ENCODE peak calls at places on chromosomes 16 and 17, in ten cellular contexts. W is tibial artery; B is iris pigment epithelial cell; Y is kidney tubule cell; K is activated CD4-positive, alpha-beta T cell treated with anti-CD3 and anti-CD28 coated beads, Interleukin-2, amount 50 U/mL, for 24 hours; X is thoracic aorta; Z is CD8-positive, alpha-beta T cell; G is SHP77 treated with DMSO at 0.1 percent for 48 hours; D is AG20443; Q is upper lobe of right lung. V is an unnamed sample.

GRCh38 chr16:77408607-77409006 is 26.2 kb downstream of the ADAMTS18 start:
- DNase-seq in W (no peak), B (no peak), Y (no peak), K (no peak), X (no peak), Z (no peak), G (no peak), D (no peak), Q (no peak), V (no peak)

GRCh38 chr17:44636562-44636961 is 19.7 kb upstream of the MEIOC start:
- DNase-seq in W (no peak), B (peak; percentile 62), Y (peak; percentile 28), K (no peak), X (no peak), Z (no peak), G (no peak), D (peak; percentile 65), Q (no peak), V (no peak)

GRCh38 chr16:76535-77272 is 1.3 kb upstream of the MPG start:
- DNase-seq in W (peak; percentile 88), B (peak; percentile 77), Y (peak; percentile 65), K (no peak), X (peak; percentile 74), Z (no peak), G (peak; percentile 40), D (peak; percentile 85), Q (peak; percentile 80), V (peak; percentile 99)

GRCh38 chr16:1003551-1004347 is 22.2 kb downstream of the SOX8 start:
- DNase-seq in W (no peak), B (peak; percentile 32), Y (no peak), K (no peak), X (no peak), Z (peak; percentile 17), G (no peak), D (no peak), Q (no peak), V (no peak)

GRCh38 chr17:2906907-2907306 is 110.7 kb downstream of the RAP1GAP2 start:
- DNase-seq in W (no peak), B (no peak), Y (peak; percentile 82), K (no peak), X (no peak), Z (no peak), G (no peak), D (no peak), Q (no peak), V (no peak)

GRCh38 chr17:34650361-34650760 is 71.0 kb downstream of the TMEM132E start:
- DNase-seq in W (no peak), B (no peak), Y (no peak), K (no peak), X (no peak), Z (no peak), G (no peak), D (no peak), Q (no peak), V (no peak)

GRCh38 chr17:35790826-35791225 is 4.6 kb downstream of the MMP28 start:
- DNase-seq in W (no peak), B (no peak), Y (no peak), K (no peak), X (no peak), Z (no peak), G (no peak), D (no peak), Q (no peak), V (peak; percentile 13)

GRCh38 chr16:72241930-72242329 is 70.0 kb upstream of the PMFBP1 start:
- DNase-seq in W (no peak), B (peak; percentile 69), Y (peak; percentile 66), K (no peak), X (no peak), Z (no peak), G (peak; percentile 48), D (peak; percentile 70), Q (no peak), V (no peak)

GRCh38 chr17:40068584-40068916 is 5.8 kb downstream of the THRA start:
- DNase-seq in W (no peak), B (no peak), Y (no peak), K (no peak), X (no peak), Z (no peak), G (no peak), D (no peak), Q (no peak), V (no peak)

GRCh38 chr17:66459811-66460270 is 157.4 kb downstream of the PRKCA start:
- DNase-seq in W (peak; percentile 56), B (peak; percentile 100), Y (peak; percentile 91), K (no peak), X (no peak), Z (no peak), G (no peak), D (peak; percentile 93), Q (no peak), V (peak; percentile 85)

GRCh38 chr17:35578929-35579448 is 618 bp upstream of the PEX12 start:
- DNase-seq in W (no peak), B (no peak), Y (no peak), K (no peak), X (no peak), Z (no peak), G (no peak), D (no peak), Q (no peak), V (no peak)

GRCh38 chr17:57935833-57936807 is 19.1 kb downstream of the CUEDC1 start:
- DNase-seq in W (peak; percentile 57), B (peak; percentile 52), Y (peak; percentile 57), K (no peak), X (no peak), Z (no peak), G (no peak), D (peak; percentile 86), Q (no peak), V (peak; percentile 57)

V was measured in MG63.